ENCODE peak calls at places on chromosome 10, in ten cellular contexts. One of them, this sample, is unnamed.

GRCh38 chr10:114816308-114816707 is 5.3 kb upstream of the FHIP2A start:
- DNase-seq in activated CD4-positive, alpha-beta T cell treated with anti-CD3 and anti-CD28 coated beads, Interleukin-2, amount 50 U/mL, for 1 hour: no peak
- DNase-seq in activated naive CD8-positive, alpha-beta T cell treated with anti-CD3 and anti-CD28 coated beads, Interleukin-2, amount 50 U/mL, for 24 hours: no peak
- DNase-seq in NCI-H1092: no peak
- DNase-seq in Calu3: no peak
- DNase-seq in HCEC 1CT: no peak
- DNase-seq in astrocyte of the spinal cord: no peak
- DNase-seq in HT1080: no peak
- DNase-seq in brain microvascular endothelial cell: no peak
- DNase-seq in activated CD4-positive, CD25-positive, alpha-beta regulatory T cell: no peak
- DNase-seq in this sample: no peak

GRCh38 chr10:129958686-129959543 is 5.2 kb downstream of the EBF3 start:
- DNase-seq in activated CD4-positive, alpha-beta T cell treated with anti-CD3 and anti-CD28 coated beads, Interleukin-2, amount 50 U/mL, for 1 hour: no peak
- DNase-seq in activated naive CD8-positive, alpha-beta T cell treated with anti-CD3 and anti-CD28 coated beads, Interleukin-2, amount 50 U/mL, for 24 hours: no peak
- DNase-seq in NCI-H1092: peak
- DNase-seq in Calu3: no peak
- DNase-seq in HCEC 1CT: no peak
- DNase-seq in astrocyte of the spinal cord: no peak
- DNase-seq in HT1080: no peak
- DNase-seq in brain microvascular endothelial cell: no peak
- DNase-seq in activated CD4-positive, CD25-positive, alpha-beta regulatory T cell: no peak
- DNase-seq in this sample: no peak

GRCh38 chr10:61974611-61975010 is 73.1 kb downstream of the ARID5B start:
- DNase-seq in activated CD4-positive, alpha-beta T cell treated with anti-CD3 and anti-CD28 coated beads, Interleukin-2, amount 50 U/mL, for 1 hour: no peak
- DNase-seq in activated naive CD8-positive, alpha-beta T cell treated with anti-CD3 and anti-CD28 coated beads, Interleukin-2, amount 50 U/mL, for 24 hours: no peak
- DNase-seq in NCI-H1092: no peak
- DNase-seq in Calu3: no peak
- DNase-seq in HCEC 1CT: peak
- DNase-seq in astrocyte of the spinal cord: peak
- DNase-seq in HT1080: no peak
- DNase-seq in brain microvascular endothelial cell: peak
- DNase-seq in activated CD4-positive, CD25-positive, alpha-beta regulatory T cell: no peak
- DNase-seq in this sample: no peak

GRCh38 chr10:17527530-17528146 is 73.2 kb upstream of the ST8SIA6 start:
- DNase-seq in activated CD4-positive, alpha-beta T cell treated with anti-CD3 and anti-CD28 coated beads, Interleukin-2, amount 50 U/mL, for 1 hour: no peak
- DNase-seq in activated naive CD8-positive, alpha-beta T cell treated with anti-CD3 and anti-CD28 coated beads, Interleukin-2, amount 50 U/mL, for 24 hours: no peak
- DNase-seq in NCI-H1092: no peak
- DNase-seq in Calu3: peak
- DNase-seq in HCEC 1CT: peak
- DNase-seq in astrocyte of the spinal cord: peak
- DNase-seq in HT1080: peak
- DNase-seq in brain microvascular endothelial cell: peak
- DNase-seq in activated CD4-positive, CD25-positive, alpha-beta regulatory T cell: no peak
- DNase-seq in this sample: no peak

GRCh38 chr10:90849956-90850749 is 7.7 kb downstream of the HTR7 start:
- DNase-seq in activated CD4-positive, alpha-beta T cell treated with anti-CD3 and anti-CD28 coated beads, Interleukin-2, amount 50 U/mL, for 1 hour: no peak
- DNase-seq in activated naive CD8-positive, alpha-beta T cell treated with anti-CD3 and anti-CD28 coated beads, Interleukin-2, amount 50 U/mL, for 24 hours: no peak
- DNase-seq in NCI-H1092: no peak
- DNase-seq in Calu3: no peak
- DNase-seq in HCEC 1CT: peak
- DNase-seq in astrocyte of the spinal cord: peak
- DNase-seq in HT1080: peak
- DNase-seq in brain microvascular endothelial cell: peak
- DNase-seq in activated CD4-positive, CD25-positive, alpha-beta regulatory T cell: no peak
- DNase-seq in this sample: no peak

GRCh38 chr10:1047937-1048336 is 982 bp downstream of the IDI1 start:
- DNase-seq in activated CD4-positive, alpha-beta T cell treated with anti-CD3 and anti-CD28 coated beads, Interleukin-2, amount 50 U/mL, for 1 hour: no peak
- DNase-seq in activated naive CD8-positive, alpha-beta T cell treated with anti-CD3 and anti-CD28 coated beads, Interleukin-2, amount 50 U/mL, for 24 hours: no peak
- DNase-seq in NCI-H1092: no peak
- DNase-seq in Calu3: peak
- DNase-seq in HCEC 1CT: no peak
- DNase-seq in astrocyte of the spinal cord: no peak
- DNase-seq in HT1080: peak
- DNase-seq in brain microvascular endothelial cell: no peak
- DNase-seq in activated CD4-positive, CD25-positive, alpha-beta regulatory T cell: no peak
- DNase-seq in this sample: no peak

GRCh38 chr10:127293640-127294039 is 97.2 kb upstream of the INSYN2A start:
- DNase-seq in activated CD4-positive, alpha-beta T cell treated with anti-CD3 and anti-CD28 coated beads, Interleukin-2, amount 50 U/mL, for 1 hour: peak
- DNase-seq in activated naive CD8-positive, alpha-beta T cell treated with anti-CD3 and anti-CD28 coated beads, Interleukin-2, amount 50 U/mL, for 24 hours: peak
- DNase-seq in NCI-H1092: no peak
- DNase-seq in Calu3: no peak
- DNase-seq in HCEC 1CT: no peak
- DNase-seq in astrocyte of the spinal cord: no peak
- DNase-seq in HT1080: peak
- DNase-seq in brain microvascular endothelial cell: no peak
- DNase-seq in activated CD4-positive, CD25-positive, alpha-beta regulatory T cell: no peak
- DNase-seq in this sample: no peak

GRCh38 chr10:91758303-91759146 is 39.7 kb upstream of the TNKS2 start:
- DNase-seq in activated CD4-positive, alpha-beta T cell treated with anti-CD3 and anti-CD28 coated beads, Interleukin-2, amount 50 U/mL, for 1 hour: no peak
- DNase-seq in activated naive CD8-positive, alpha-beta T cell treated with anti-CD3 and anti-CD28 coated beads, Interleukin-2, amount 50 U/mL, for 24 hours: no peak
- DNase-seq in NCI-H1092: no peak
- DNase-seq in Calu3: no peak
- DNase-seq in HCEC 1CT: peak
- DNase-seq in astrocyte of the spinal cord: peak
- DNase-seq in HT1080: peak
- DNase-seq in brain microvascular endothelial cell: no peak
- DNase-seq in activated CD4-positive, CD25-positive, alpha-beta regulatory T cell: no peak
- DNase-seq in this sample: no peak

GRCh38 chr10:112716924-112717348 is 233.1 kb upstream of the TCF7L2 start:
- DNase-seq in activated CD4-positive, alpha-beta T cell treated with anti-CD3 and anti-CD28 coated beads, Interleukin-2, amount 50 U/mL, for 1 hour: no peak
- DNase-seq in activated naive CD8-positive, alpha-beta T cell treated with anti-CD3 and anti-CD28 coated beads, Interleukin-2, amount 50 U/mL, for 24 hours: no peak
- DNase-seq in NCI-H1092: no peak
- DNase-seq in Calu3: no peak
- DNase-seq in HCEC 1CT: peak
- DNase-seq in astrocyte of the spinal cord: peak
- DNase-seq in HT1080: peak
- DNase-seq in brain microvascular endothelial cell: peak
- DNase-seq in activated CD4-positive, CD25-positive, alpha-beta regulatory T cell: no peak
- DNase-seq in this sample: no peak

GRCh38 chr10:89373916-89374711 is 3.7 kb upstream of the IFIT1B start:
- DNase-seq in activated CD4-positive, alpha-beta T cell treated with anti-CD3 and anti-CD28 coated beads, Interleukin-2, amount 50 U/mL, for 1 hour: no peak
- DNase-seq in activated naive CD8-positive, alpha-beta T cell treated with anti-CD3 and anti-CD28 coated beads, Interleukin-2, amount 50 U/mL, for 24 hours: no peak
- DNase-seq in NCI-H1092: peak
- DNase-seq in Calu3: peak
- DNase-seq in HCEC 1CT: peak
- DNase-seq in astrocyte of the spinal cord: peak
- DNase-seq in HT1080: peak
- DNase-seq in brain microvascular endothelial cell: peak
- DNase-seq in activated CD4-positive, CD25-positive, alpha-beta regulatory T cell: no peak
- DNase-seq in this sample: peak

GRCh38 chr10:53548664-53549063 is 776.1 kb upstream of the MBL2 start:
- DNase-seq in activated CD4-positive, alpha-beta T cell treated with anti-CD3 and anti-CD28 coated beads, Interleukin-2, amount 50 U/mL, for 1 hour: no peak
- DNase-seq in activated naive CD8-positive, alpha-beta T cell treated with anti-CD3 and anti-CD28 coated beads, Interleukin-2, amount 50 U/mL, for 24 hours: no peak
- DNase-seq in NCI-H1092: no peak
- DNase-seq in Calu3: no peak
- DNase-seq in HCEC 1CT: no peak
- DNase-seq in astrocyte of the spinal cord: no peak
- DNase-seq in HT1080: no peak
- DNase-seq in brain microvascular endothelial cell: no peak
- DNase-seq in activated CD4-positive, CD25-positive, alpha-beta regulatory T cell: no peak
- DNase-seq in this sample: no peak

GRCh38 chr10:44352316-44353127 is 32.4 kb downstream of the CXCL12 start:
- DNase-seq in activated CD4-positive, alpha-beta T cell treated with anti-CD3 and anti-CD28 coated beads, Interleukin-2, amount 50 U/mL, for 1 hour: no peak
- DNase-seq in activated naive CD8-positive, alpha-beta T cell treated with anti-CD3 and anti-CD28 coated beads, Interleukin-2, amount 50 U/mL, for 24 hours: no peak
- DNase-seq in NCI-H1092: no peak
- DNase-seq in Calu3: no peak
- DNase-seq in HCEC 1CT: no peak
- DNase-seq in astrocyte of the spinal cord: peak
- DNase-seq in HT1080: no peak
- DNase-seq in brain microvascular endothelial cell: no peak
- DNase-seq in activated CD4-positive, CD25-positive, alpha-beta regulatory T cell: no peak
- DNase-seq in this sample: no peak

GRCh38 chr10:99450624-99451498 is 20.4 kb upstream of the GOT1 start:
- DNase-seq in activated CD4-positive, alpha-beta T cell treated with anti-CD3 and anti-CD28 coated beads, Interleukin-2, amount 50 U/mL, for 1 hour: no peak
- DNase-seq in activated naive CD8-positive, alpha-beta T cell treated with anti-CD3 and anti-CD28 coated beads, Interleukin-2, amount 50 U/mL, for 24 hours: no peak
- DNase-seq in NCI-H1092: no peak
- DNase-seq in Calu3: no peak
- DNase-seq in HCEC 1CT: peak
- DNase-seq in astrocyte of the spinal cord: no peak
- DNase-seq in HT1080: no peak
- DNase-seq in brain microvascular endothelial cell: no peak
- DNase-seq in activated CD4-positive, CD25-positive, alpha-beta regulatory T cell: no peak
- DNase-seq in this sample: no peak

GRCh38 chr10:80461208-80462183 is 7.4 kb downstream of the TSPAN14 start:
- DNase-seq in activated CD4-positive, alpha-beta T cell treated with anti-CD3 and anti-CD28 coated beads, Interleukin-2, amount 50 U/mL, for 1 hour: no peak
- DNase-seq in activated naive CD8-positive, alpha-beta T cell treated with anti-CD3 and anti-CD28 coated beads, Interleukin-2, amount 50 U/mL, for 24 hours: no peak
- DNase-seq in NCI-H1092: no peak
- DNase-seq in Calu3: no peak
- DNase-seq in HCEC 1CT: no peak
- DNase-seq in astrocyte of the spinal cord: no peak
- DNase-seq in HT1080: no peak
- DNase-seq in brain microvascular endothelial cell: no peak
- DNase-seq in activated CD4-positive, CD25-positive, alpha-beta regulatory T cell: no peak
- DNase-seq in this sample: no peak

GRCh38 chr10:74255214-74255613 is 104.2 kb downstream of the ADK start:
- DNase-seq in activated CD4-positive, alpha-beta T cell treated with anti-CD3 and anti-CD28 coated beads, Interleukin-2, amount 50 U/mL, for 1 hour: no peak
- DNase-seq in activated naive CD8-positive, alpha-beta T cell treated with anti-CD3 and anti-CD28 coated beads, Interleukin-2, amount 50 U/mL, for 24 hours: no peak
- DNase-seq in NCI-H1092: no peak
- DNase-seq in Calu3: peak
- DNase-seq in HCEC 1CT: no peak
- DNase-seq in astrocyte of the spinal cord: no peak
- DNase-seq in HT1080: no peak
- DNase-seq in brain microvascular endothelial cell: no peak
- DNase-seq in activated CD4-positive, CD25-positive, alpha-beta regulatory T cell: no peak
- DNase-seq in this sample: no peak

GRCh38 chr10:51960494-51960895 is 261.1 kb upstream of the CSTF2T start:
- DNase-seq in activated CD4-positive, alpha-beta T cell treated with anti-CD3 and anti-CD28 coated beads, Interleukin-2, amount 50 U/mL, for 1 hour: no peak
- DNase-seq in activated naive CD8-positive, alpha-beta T cell treated with anti-CD3 and anti-CD28 coated beads, Interleukin-2, amount 50 U/mL, for 24 hours: no peak
- DNase-seq in NCI-H1092: peak
- DNase-seq in Calu3: peak
- DNase-seq in HCEC 1CT: peak
- DNase-seq in astrocyte of the spinal cord: peak
- DNase-seq in HT1080: peak
- DNase-seq in brain microvascular endothelial cell: peak
- DNase-seq in activated CD4-positive, CD25-positive, alpha-beta regulatory T cell: no peak
- DNase-seq in this sample: no peak

GRCh38 chr10:102299873-102300272 is 54.5 kb downstream of the GBF1 start:
- DNase-seq in activated CD4-positive, alpha-beta T cell treated with anti-CD3 and anti-CD28 coated beads, Interleukin-2, amount 50 U/mL, for 1 hour: no peak
- DNase-seq in activated naive CD8-positive, alpha-beta T cell treated with anti-CD3 and anti-CD28 coated beads, Interleukin-2, amount 50 U/mL, for 24 hours: no peak
- DNase-seq in NCI-H1092: no peak
- DNase-seq in Calu3: no peak
- DNase-seq in HCEC 1CT: peak
- DNase-seq in astrocyte of the spinal cord: peak
- DNase-seq in HT1080: peak
- DNase-seq in brain microvascular endothelial cell: peak
- DNase-seq in activated CD4-positive, CD25-positive, alpha-beta regulatory T cell: no peak
- DNase-seq in this sample: no peak

GRCh38 chr10:131110241-131110783 is 201.2 kb downstream of the TCERG1L start:
- DNase-seq in activated CD4-positive, alpha-beta T cell treated with anti-CD3 and anti-CD28 coated beads, Interleukin-2, amount 50 U/mL, for 1 hour: no peak
- DNase-seq in activated naive CD8-positive, alpha-beta T cell treated with anti-CD3 and anti-CD28 coated beads, Interleukin-2, amount 50 U/mL, for 24 hours: no peak
- DNase-seq in NCI-H1092: no peak
- DNase-seq in Calu3: no peak
- DNase-seq in HCEC 1CT: no peak
- DNase-seq in astrocyte of the spinal cord: no peak
- DNase-seq in HT1080: no peak
- DNase-seq in brain microvascular endothelial cell: no peak
- DNase-seq in activated CD4-positive, CD25-positive, alpha-beta regulatory T cell: no peak
- DNase-seq in this sample: no peak

GRCh38 chr10:11476035-11476434 is 135.4 kb downstream of the USP6NL start:
- DNase-seq in activated CD4-positive, alpha-beta T cell treated with anti-CD3 and anti-CD28 coated beads, Interleukin-2, amount 50 U/mL, for 1 hour: no peak
- DNase-seq in activated naive CD8-positive, alpha-beta T cell treated with anti-CD3 and anti-CD28 coated beads, Interleukin-2, amount 50 U/mL, for 24 hours: no peak
- DNase-seq in NCI-H1092: no peak
- DNase-seq in Calu3: no peak
- DNase-seq in HCEC 1CT: no peak
- DNase-seq in astrocyte of the spinal cord: no peak
- DNase-seq in HT1080: no peak
- DNase-seq in brain microvascular endothelial cell: no peak
- DNase-seq in activated CD4-positive, CD25-positive, alpha-beta regulatory T cell: no peak
- DNase-seq in this sample: no peak

GRCh38 chr10:6174201-6174874 is 28.4 kb upstream of the PFKFB3 start:
- DNase-seq in activated CD4-positive, alpha-beta T cell treated with anti-CD3 and anti-CD28 coated beads, Interleukin-2, amount 50 U/mL, for 1 hour: no peak
- DNase-seq in activated naive CD8-positive, alpha-beta T cell treated with anti-CD3 and anti-CD28 coated beads, Interleukin-2, amount 50 U/mL, for 24 hours: no peak
- DNase-seq in NCI-H1092: no peak
- DNase-seq in Calu3: no peak
- DNase-seq in HCEC 1CT: no peak
- DNase-seq in astrocyte of the spinal cord: no peak
- DNase-seq in HT1080: no peak
- DNase-seq in brain microvascular endothelial cell: no peak
- DNase-seq in activated CD4-positive, CD25-positive, alpha-beta regulatory T cell: no peak
- DNase-seq in this sample: no peak

This sample was measured in posterior cingulate gyrus.